ENCODE peak calls at places on chromosomes 11 and 22, in nine cellular contexts. C, J, X, M, R, S, I, Q and U are unnamed samples.

GRCh38 chr11:1779806-1780699 is 16.3 kb upstream of the CTSD start:
- DNase-seq in C (no peak), J (no peak), X (no peak), M (no peak), R (no peak), S (no peak), I (no peak), Q (no peak), U (no peak)

GRCh38 chr22:44549701-44550100 is 51.7 kb upstream of the RTL6 start:
- DNase-seq in C (peak), J (no peak), X (no peak), M (no peak), R (no peak), S (no peak), I (no peak), Q (no peak), U (no peak)

GRCh38 chr11:121889168-121889567 is 226.8 kb downstream of the BLID start:
- DNase-seq in C (no peak), J (no peak), X (no peak), M (no peak), R (no peak), S (no peak), I (no peak), Q (peak), U (no peak)

GRCh38 chr11:73143126-73143838 is 1.2 kb upstream of the FCHSD2 start:
- DNase-seq in C (no peak), J (no peak), X (no peak), M (no peak), R (no peak), S (no peak), I (no peak), Q (no peak), U (no peak)

GRCh38 chr22:32660292-32660691 is 141.2 kb upstream of the TIMP3 start:
- DNase-seq in C (peak), J (peak), X (no peak), M (peak), R (peak), S (peak), I (peak), Q (peak), U (peak)

GRCh38 chr11:75288846-75289760 is 48.5 kb downstream of the TPBGL start:
- DNase-seq in C (peak), J (no peak), X (no peak), M (no peak), R (no peak), S (peak), I (no peak), Q (peak), U (no peak)

GRCh38 chr11:48103621-48104561 is 112.7 kb upstream of the OR4B1 start:
- DNase-seq in C (no peak), J (peak), X (no peak), M (no peak), R (no peak), S (peak), I (no peak), Q (no peak), U (no peak)

GRCh38 chr11:76141901-76142300 is 64.4 kb downstream of the WNT11 start:
- DNase-seq in C (no peak), J (no peak), X (no peak), M (no peak), R (no peak), S (no peak), I (no peak), Q (no peak), U (no peak)

GRCh38 chr22:28772633-28773460 is at the start of gene CCDC117:
- DNase-seq in C (peak), J (peak), X (peak), M (peak), R (peak), S (peak), I (peak), Q (peak), U (peak)

GRCh38 chr22:28769394-28770085 is 3.0 kb upstream of the CCDC117 start:
- DNase-seq in C (no peak), J (no peak), X (no peak), M (no peak), R (no peak), S (no peak), I (no peak), Q (no peak), U (no peak)

GRCh38 chr22:28766628-28767027 is 5.9 kb upstream of the CCDC117 start:
- DNase-seq in C (no peak), J (no peak), X (no peak), M (no peak), R (no peak), S (no peak), I (no peak), Q (no peak), U (no peak)

GRCh38 chr22:28771195-28771791 is 1.2 kb upstream of the CCDC117 start:
- DNase-seq in C (no peak), J (no peak), X (no peak), M (no peak), R (no peak), S (peak), I (no peak), Q (no peak), U (no peak)

DNA sequence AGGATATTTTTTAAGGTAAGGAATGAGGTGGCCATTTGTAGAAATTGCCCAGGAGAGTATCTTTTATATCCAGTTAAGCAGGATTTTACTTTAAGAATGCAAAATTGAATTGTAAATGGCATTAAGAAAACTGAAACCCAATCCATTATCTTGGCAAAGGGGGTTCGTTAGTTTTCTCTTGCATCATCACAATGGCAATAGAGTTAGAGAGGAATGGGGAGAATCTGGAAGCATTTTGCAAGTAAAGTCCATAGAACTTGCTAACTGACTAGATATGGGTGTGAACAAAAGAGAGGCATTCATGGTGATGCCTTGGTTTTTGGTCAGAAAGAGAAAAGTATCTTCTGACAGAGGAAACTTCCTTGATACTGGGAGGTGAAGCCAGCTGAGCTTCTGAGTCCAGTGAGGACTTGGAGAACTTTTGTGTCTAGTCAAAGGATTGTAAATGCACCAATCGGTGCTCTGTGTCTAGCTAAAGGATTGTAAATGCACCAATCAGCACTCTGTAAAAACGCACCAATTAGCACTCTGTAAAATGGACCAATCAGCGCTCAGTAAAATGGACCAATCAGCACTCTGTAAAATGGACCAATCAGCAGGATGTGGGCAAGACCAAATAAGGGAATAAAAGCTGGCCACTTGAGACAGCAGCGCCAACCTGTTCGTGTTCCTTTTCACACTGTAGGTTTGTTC is 3.6 kb upstream of the CCDC117 start:
- DNase-seq in C (no peak), J (no peak), X (no peak), M (no peak), R (no peak), S (no peak), I (no peak), Q (no peak), U (no peak)
- TF ChIP-seq POLR2A in C (no peak), J (no peak), X (no peak), M (no peak), R (no peak), S (no peak), I (no peak), Q (no peak), U (no peak)

DNA sequence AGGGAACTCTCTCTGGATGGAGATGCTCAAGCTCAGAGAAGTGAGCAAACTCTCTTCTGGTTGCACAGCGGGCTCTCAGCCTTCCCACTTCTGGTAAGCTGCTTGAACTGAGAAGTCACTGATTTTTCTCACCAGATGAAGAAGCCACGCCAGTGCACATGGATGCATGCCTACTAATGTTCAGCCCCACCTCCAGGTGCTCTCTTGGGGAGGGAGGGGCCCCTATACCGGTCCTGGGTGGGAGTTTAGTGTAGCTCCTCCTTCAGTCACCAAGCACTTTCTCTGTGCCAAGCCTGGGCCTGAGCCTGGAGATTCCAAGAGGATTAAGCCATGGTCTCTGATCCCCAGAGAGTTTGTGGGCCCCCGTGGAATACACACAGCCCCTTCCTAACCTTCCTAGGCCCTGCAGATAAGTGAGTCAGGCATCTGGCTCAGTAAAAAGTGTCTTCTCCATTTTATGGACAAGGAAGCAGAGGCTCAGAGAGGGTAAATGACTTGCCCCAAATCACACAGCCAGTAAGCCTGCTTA is 142.2 kb downstream of the ST3GAL4 start:
- DNase-seq in C (no peak), J (no peak), X (no peak), M (no peak), R (no peak), S (no peak), I (no peak), Q (no peak), U (no peak)
- TF ChIP-seq POLR2A in C (no peak), J (no peak), X (no peak), M (no peak), R (no peak), S (no peak), I (no peak), Q (no peak), U (no peak)

GRCh38 chr11:57321996-57322880 is 2.5 kb downstream of the TNKS1BP1 start:
- DNase-seq in C (peak), J (peak), X (peak), M (no peak), R (peak), S (peak), I (peak), Q (peak), U (no peak)
- TF ChIP-seq POLR2A in C (no peak), J (peak), X (peak), M (no peak), R (no peak), S (peak), I (peak), Q (no peak), U (no peak)

GRCh38 chr11:18384157-18384641 is 10.2 kb upstream of the LDHA start:
- DNase-seq in C (no peak), J (peak), X (no peak), M (no peak), R (no peak), S (peak), I (peak), Q (peak), U (no peak)
- TF ChIP-seq POLR2A in C (no peak), J (peak), X (no peak), M (no peak), R (peak), S (no peak), I (no peak), Q (no peak), U (peak)

GRCh38 chr22:50105529-50106100 is 15.8 kb downstream of the MOV10L1 start:
- DNase-seq in C (no peak), J (no peak), X (no peak), M (no peak), R (no peak), S (peak), I (no peak), Q (peak), U (no peak)
- TF ChIP-seq POLR2A in C (no peak), J (no peak), X (no peak), M (no peak), R (no peak), S (no peak), I (no peak), Q (no peak), U (no peak)

GRCh38 chr11:83193315-83194283 is at the start of gene ANKRD42:
- DNase-seq in C (peak), J (peak), X (peak), M (peak), R (peak), S (peak), I (peak), Q (peak), U (peak)
- TF ChIP-seq POLR2A in C (no peak), J (peak), X (peak), M (no peak), R (peak), S (peak), I (peak), Q (no peak), U (peak)

GRCh38 chr11:64447717-64448598 is 89.0 kb downstream of the RPS6KA4 start:
- DNase-seq in C (no peak), J (peak), X (no peak), M (no peak), R (no peak), S (peak), I (no peak), Q (peak), U (no peak)
- TF ChIP-seq POLR2A in C (no peak), J (no peak), X (no peak), M (no peak), R (no peak), S (no peak), I (no peak), Q (no peak), U (no peak)